ENCODE peak calls at places on chromosome 13, in five cellular contexts. W, N, K, M and Z are unnamed samples.
A peak's percentile ranks its signal among the peaks of the same experiment; 100 is the strongest.

GRCh38 chr13:31172535-31172934 is 10.8 kb upstream of the HSPH1 start:
- DNase-seq in N (no peak), W (no peak), M (no peak), K (no peak), Z (no peak)

GRCh38 chr13:97445504-97446187 is 11.7 kb downstream of the RAP2A start:
- DNase-seq in M (no peak), N (no peak), W (no peak), K (no peak), Z (no peak)

GRCh38 chr13:40483601-40484000 is 182.8 kb downstream of the FOXO1 start:
- DNase-seq in M (no peak), W (peak; percentile 56), N (peak; percentile 60), K (peak; percentile 69), Z (no peak)

GRCh38 chr13:99813346-99814095 is 158.0 kb downstream of the ZIC5 start:
- DNase-seq in M (no peak), W (no peak), K (no peak), N (no peak), Z (no peak)

GRCh38 chr13:113955235-113955634 is 18.6 kb downstream of the C13orf46 start:
- DNase-seq in N (no peak), K (peak; percentile 10), W (no peak), M (no peak), Z (peak; percentile 30)

GRCh38 chr13:62320129-62320724 is 904.6 kb upstream of the PCDH20 start:
- DNase-seq in M (no peak), N (no peak), K (no peak), W (no peak), Z (no peak)

GRCh38 chr13:35527451-35527850 is 51.0 kb upstream of the MAB21L1 start:
- DNase-seq in N (no peak), M (no peak), K (no peak), W (no peak), Z (no peak)

GRCh38 chr13:113349491-113349890 is 14.4 kb downstream of the GRTP1 start:
- DNase-seq in N (no peak), K (no peak), M (no peak), W (no peak), Z (peak; percentile 21)

DNA sequence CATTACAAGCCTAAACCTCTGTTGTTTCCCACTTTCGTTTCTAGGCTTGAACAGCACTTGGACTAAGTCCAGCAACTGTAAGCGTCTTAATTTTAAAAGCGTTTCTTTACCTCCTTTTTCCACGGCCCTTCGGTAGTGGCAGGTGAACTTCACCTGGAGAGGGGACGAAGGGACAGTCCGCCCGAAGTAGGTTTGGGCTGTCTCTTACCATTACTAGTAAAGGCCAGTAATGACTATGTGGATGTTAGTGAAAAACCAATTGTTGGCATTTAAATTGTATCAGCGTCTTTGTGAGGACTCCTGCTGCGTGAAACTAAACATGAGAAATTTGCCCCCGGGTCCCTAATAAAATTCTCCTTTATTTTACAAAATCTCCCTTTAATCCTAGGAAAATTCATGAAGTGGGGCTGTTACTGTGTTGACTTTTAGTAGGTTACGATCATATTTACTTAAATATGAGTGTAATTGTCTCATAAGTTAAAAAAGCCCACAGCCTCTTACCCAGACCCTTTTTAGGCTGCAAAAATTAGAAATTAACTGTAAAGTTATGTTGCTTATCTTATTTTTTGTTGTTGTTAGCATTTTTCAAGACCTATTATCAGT is 981 bp downstream of the ITM2B start:
- DNase-seq in N (no peak), W (no peak), M (no peak), K (no peak), Z (no peak)
- H3K4me1 ChIP-seq in N (peaks cover 77% of the 10 kb centered on the region), W (peaks cover 52% of the 10 kb centered on the region), M (no peaks in the 10 kb centered on the region), K (peaks cover 29% of the 10 kb centered on the region), Z (peaks cover 40% of the 10 kb centered on the region)

GRCh38 chr13:28819748-28820098 is 416 bp upstream of the MTUS2 start:
- DNase-seq in K (peak; percentile 71), N (peak; percentile 69), W (peak; percentile 77), M (peak; percentile 34), Z (peak; percentile 59)
- TF ChIP-seq CTCF in K (no peak), N (peak; percentile 49), W (peak; percentile 30), M (no peak), Z (no peak)

GRCh38 chr13:45196091-45196490 is 4.8 kb downstream of the KCTD4 start:
- DNase-seq in W (no peak), N (no peak), K (no peak), M (no peak), Z (no peak)
- H3K27ac ChIP-seq in W (no peak overlapping the region), N (peak overlapping the region; percentile 17), K (no peak overlapping the region), M (no peak overlapping the region), Z (no peak overlapping the region)

DNA sequence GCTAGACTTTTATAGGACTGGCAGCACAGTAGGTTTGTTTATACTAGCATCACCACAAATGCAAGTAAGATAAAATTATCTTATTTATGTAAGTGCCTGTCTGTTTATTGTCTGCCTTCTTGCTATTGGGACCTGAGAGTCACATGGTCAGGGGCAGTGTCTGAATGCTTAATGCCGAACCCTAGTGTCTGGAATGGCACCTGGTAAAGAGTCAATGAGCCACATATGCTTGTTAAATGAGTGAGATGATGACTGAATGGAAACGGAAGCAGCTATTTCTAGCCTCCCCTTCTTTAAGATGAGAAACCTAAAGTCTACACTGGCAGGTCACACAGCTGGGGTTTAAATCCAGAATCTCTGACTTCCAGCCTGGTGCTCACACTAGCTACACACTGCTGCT is 92.2 kb downstream of the STOML3 start:
- DNase-seq in K (no peak), M (no peak), W (no peak), N (no peak), Z (no peak)
- H3K4me1 ChIP-seq in K (no peaks in the 10 kb centered on the region), M (no peaks in the 10 kb centered on the region), W (no peaks in the 10 kb centered on the region), N (no peaks in the 10 kb centered on the region), Z (no peaks in the 10 kb centered on the region)